ENCODE peak calls at places on chromosomes 1 and 21, in four cellular contexts. X is K562, D is GM12878, Y is HepG2. A is an unnamed sample.

GRCh38 chr1:50426108-50426700 is 3.0 kb upstream of the DMRTA2 start:
- DNase-seq in X (no peak), D (no peak), Y (no peak), A (no peak)

GRCh38 chr1:6052543-6053205 is 7.0 kb downstream of the KCNAB2 start:
- DNase-seq in X (peak; percentile 71), D (no peak), Y (peak; percentile 43), A (peak; percentile 74)

GRCh38 chr1:5731110-5731423 is 261.2 kb downstream of the NPHP4 start:
- DNase-seq in X (no peak), D (no peak), Y (no peak), A (no peak)

GRCh38 chr1:2257245-2257627 is 29.1 kb downstream of the SKI start:
- DNase-seq in X (no peak), D (no peak), Y (no peak), A (no peak)

GRCh38 chr1:247400685-247401084 is 15.3 kb upstream of the NLRP3 start:
- DNase-seq in X (no peak), D (no peak), Y (no peak), A (no peak)

GRCh38 chr1:40796939-40797667 is 13.5 kb downstream of the KCNQ4 start:
- DNase-seq in X (no peak), D (no peak), Y (no peak), A (no peak)

GRCh38 chr1:31944205-31945089 is 6.3 kb upstream of the PTP4A2 start:
- DNase-seq in X (peak; percentile 94), D (peak; percentile 75), Y (peak; percentile 46), A (peak; percentile 88)

GRCh38 chr1:118905206-118905605 is 82.9 kb downstream of the TBX15 start:
- DNase-seq in X (no peak), D (no peak), Y (no peak), A (no peak)

GRCh38 chr1:43530483-43531452 is at the start of gene PTPRF:
- DNase-seq in X (peak; percentile 89), D (no peak), Y (no peak), A (peak; percentile 86)

GRCh38 chr1:5980314-5981008 is 11.8 kb downstream of the NPHP4 start:
- DNase-seq in X (peak; percentile 78), D (no peak), Y (no peak), A (peak; percentile 71)

DNA sequence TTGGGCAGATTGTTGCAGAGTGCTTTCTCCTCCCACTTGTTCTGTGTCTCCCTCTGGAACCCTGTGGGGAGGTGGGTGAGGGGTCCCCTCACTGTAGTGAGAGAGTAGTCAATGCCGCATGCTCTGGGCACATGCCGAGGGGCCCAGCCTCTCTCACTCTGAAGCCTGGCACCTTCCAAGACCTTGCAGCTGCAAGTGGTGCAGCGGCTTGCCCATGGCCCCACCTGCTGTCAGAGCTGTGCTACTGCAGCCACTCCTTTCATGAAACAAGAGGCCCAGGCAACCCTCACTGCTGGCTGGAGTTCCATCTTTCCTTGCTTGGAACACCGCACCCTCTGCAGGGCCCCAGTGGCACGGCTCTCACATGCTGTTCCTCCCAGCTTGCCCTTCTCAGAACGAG is 58.4 kb upstream of the COL6A1 start:
- DNase-seq in X (peak; percentile 46), D (no peak), Y (peak; percentile 16), A (peak; percentile 91)
- TF ChIP-seq FOXM1 in X (no peak), D (no peak), Y (no peak), A (no peak)

GRCh38 chr1:92291372-92291999 is 7.3 kb downstream of the GLMN start:
- DNase-seq in X (peak; percentile 29), D (no peak), Y (peak; percentile 52), A (peak; percentile 50)
- TF ChIP-seq FOXK2 in X (no peak), D (no peak), Y (no peak), A (no peak)

DNA sequence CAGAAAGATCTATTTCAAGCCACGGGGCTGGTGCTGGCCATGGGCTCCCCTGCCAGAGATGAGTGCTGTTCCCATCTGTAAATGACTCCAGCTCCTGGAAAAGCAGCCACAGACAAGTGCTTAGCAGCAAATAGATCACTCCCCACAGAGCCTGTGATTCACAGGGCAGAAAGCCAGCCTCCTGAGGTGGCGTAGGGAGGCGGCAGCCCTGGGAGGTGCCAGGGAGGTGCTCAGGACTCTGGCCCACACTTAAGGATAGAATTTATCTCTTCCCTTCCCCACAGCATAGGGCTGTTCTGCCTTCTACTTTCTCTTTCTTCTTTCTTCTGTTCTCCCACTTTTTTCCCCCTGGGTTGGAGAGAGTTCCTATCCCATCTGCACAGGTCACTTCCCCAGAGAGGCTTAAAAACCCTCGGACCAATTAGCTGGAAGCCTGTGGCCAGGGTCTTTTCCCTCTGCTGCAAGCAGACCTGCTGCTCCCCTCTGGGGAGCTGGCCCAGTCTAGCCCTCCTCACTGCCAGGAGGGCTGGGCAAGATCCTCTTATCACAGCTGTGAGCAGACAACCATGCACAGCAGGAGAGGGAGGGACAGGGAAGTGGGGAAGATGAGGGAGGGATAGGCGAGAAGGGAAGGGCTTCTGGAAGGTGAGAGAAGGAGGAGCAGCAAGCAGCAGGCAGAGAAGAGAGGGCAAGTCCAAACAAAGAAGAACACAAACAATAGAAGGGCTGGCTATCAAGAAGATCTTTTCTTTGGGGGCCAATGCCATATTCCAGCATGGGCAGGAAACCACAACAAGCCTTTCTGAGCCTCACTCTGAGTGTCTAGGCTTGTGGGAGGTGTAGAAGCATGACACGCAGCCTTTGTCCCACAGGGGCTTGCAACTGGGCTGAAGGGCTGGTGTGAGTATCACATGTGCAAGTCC is 41.0 kb downstream of the KCND3 start:
- DNase-seq in X (no peak), D (no peak), Y (no peak), A (no peak)
- TF ChIP-seq SP1 in X (no peak), D (no peak), Y (no peak), A (no peak)

DNA sequence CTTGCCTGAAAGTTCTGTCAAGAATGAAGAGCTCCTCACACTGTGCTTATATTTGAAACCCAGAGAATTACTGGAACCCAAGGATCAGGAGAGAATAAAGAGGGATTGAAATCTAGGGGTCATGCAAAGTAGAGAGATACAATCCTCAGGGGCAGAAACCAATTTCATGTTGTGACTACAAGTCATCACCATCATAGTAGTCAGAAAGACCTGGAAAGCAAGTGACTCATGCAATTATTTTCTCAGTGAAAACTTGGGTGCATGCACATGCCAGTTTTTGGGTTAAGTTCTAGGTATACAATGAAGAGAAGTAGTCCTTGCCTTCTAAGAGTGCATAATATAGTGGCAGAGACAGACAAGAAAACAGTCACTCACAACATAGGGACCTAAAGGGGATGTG is 210.0 kb downstream of the ZC3H11B start:
- DNase-seq in X (no peak), D (no peak), Y (no peak), A (no peak)
- TF ChIP-seq FOXM1 in X (no peak), D (no peak), Y (no peak), A (no peak)

GRCh38 chr1:243253211-243253926 is 1.7 kb downstream of the CEP170 start:
- DNase-seq in X (no peak), D (no peak), Y (peak; percentile 7), A (no peak)
- TF ChIP-seq FOXK2 in X (no peak), D (no peak), Y (no peak), A (no peak)

GRCh38 chr1:219745070-219745469 is 132.2 kb upstream of the ZC3H11B start:
- DNase-seq in X (no peak), D (no peak), Y (no peak), A (no peak)
- TF ChIP-seq SP1 in X (no peak), D (no peak), Y (no peak), A (no peak)

DNA sequence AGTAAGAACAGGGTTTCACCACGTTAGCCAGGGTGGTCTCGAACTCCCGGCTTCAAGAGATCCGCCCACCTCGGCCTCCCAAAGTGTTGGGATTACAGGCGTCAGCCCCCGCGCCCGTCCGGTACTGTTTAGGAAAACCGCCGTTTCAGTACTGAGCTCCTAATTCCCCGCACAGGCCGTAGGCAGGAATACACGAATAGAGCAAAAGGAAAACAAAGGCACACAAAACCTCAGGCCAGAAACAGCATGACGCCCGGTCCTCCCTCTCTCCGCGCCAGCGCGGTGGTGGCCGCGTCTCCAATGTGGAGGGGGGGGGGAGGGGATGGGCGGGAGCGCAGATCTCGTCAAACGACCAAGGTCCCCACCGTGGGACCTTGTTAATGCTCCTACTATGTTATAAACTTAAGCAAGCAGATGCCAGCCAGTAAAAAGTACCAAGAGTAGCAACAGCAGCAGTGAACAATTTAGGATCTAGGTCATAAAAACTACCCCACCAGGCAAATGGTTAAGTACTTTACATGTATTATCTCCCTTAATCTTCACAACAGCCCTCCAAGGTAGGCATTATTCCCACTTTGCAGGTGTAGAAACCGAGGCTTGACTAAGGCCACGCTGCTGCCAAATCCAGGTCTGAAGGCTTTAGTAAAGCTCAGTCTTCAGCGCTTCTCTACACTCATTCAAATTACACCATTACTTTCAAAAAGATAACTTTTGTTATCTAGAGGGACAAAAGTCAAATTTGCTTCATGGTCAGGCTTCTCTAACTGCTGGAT is 722 bp upstream of the ADAR start:
- DNase-seq in X (peak; percentile 68), D (no peak), Y (peak; percentile 46), A (peak; percentile 67)
- TF ChIP-seq FOXM1 in X (no peak), D (no peak), Y (no peak), A (no peak)

DNA sequence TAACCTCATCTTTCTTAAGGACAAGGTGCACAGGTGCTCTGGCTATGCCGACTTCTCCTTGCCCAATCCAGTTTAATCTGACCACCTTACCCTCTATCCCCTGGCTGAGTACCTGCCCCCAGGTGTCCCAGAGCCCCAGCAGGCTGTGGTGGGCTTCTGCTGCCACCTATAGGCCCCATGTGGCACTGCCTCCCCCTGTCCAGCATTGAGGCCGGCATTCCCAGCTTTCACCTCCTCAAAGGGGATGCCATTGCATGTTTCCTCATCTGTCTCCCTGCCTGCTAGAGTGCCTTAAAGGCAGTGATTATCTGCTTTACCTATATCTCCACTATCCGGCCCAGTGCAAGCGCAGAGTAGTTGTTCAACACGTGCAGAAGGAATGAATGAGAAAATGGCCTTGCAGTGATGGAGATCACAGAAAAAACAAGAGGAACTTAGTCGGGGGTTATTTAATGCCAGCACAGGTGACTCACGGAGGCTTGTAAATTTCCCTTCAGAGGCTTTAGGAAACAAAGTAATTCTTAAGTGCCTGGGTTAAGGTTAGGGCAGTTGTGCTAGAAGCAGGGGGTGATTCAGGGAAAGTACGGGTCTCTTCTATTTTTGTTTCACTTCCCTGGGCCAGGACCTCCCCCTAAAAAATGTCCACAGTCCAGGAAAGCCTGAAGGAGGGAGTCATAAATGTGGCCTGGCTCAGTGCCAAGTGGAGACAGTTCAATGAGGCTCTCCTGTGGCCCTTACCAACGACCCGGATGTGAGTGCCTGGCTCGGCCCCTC is 131.8 kb upstream of the NGF start:
- DNase-seq in X (peak; percentile 85), D (no peak), Y (peak; percentile 8), A (peak; percentile 82)
- TF ChIP-seq FOXK2 in X (no peak), D (no peak), Y (no peak), A (no peak)